ENCODE peak calls at places on chromosomes 3 and 15, in nine cellular contexts. F, Q, N, G, Z, W, D, C and S are unnamed samples.

GRCh38 chr3:177569823-177570657 is 372.8 kb upstream of the TBL1XR1 start:
- DNase-seq in F (no peak), N (no peak), Q (no peak), G (no peak), W (no peak), C (peak; percentile 25), Z (no peak), D (no peak), S (no peak)

GRCh38 chr3:73509812-73510211 is 114.9 kb downstream of the PDZRN3 start:
- DNase-seq in Q (no peak), W (no peak), D (no peak), F (no peak), Z (no peak), N (no peak), C (no peak), G (no peak), S (no peak)

GRCh38 chr3:66957357-66957756 is 40.8 kb upstream of the KBTBD8 start:
- DNase-seq in Q (no peak), W (no peak), Z (no peak), D (no peak), F (no peak), C (no peak), G (no peak), N (no peak), S (no peak)

GRCh38 chr3:55128201-55128870 is 200.5 kb upstream of the LRTM1 start:
- DNase-seq in Z (peak; percentile 70), W (no peak), N (no peak), G (no peak), F (no peak), C (peak; percentile 84), Q (no peak), D (no peak), S (peak; percentile 44)

GRCh38 chr15:87032291-87032690 is 952.6 kb downstream of the AGBL1 start:
- DNase-seq in C (no peak), Z (no peak), Q (no peak), W (no peak), D (no peak), G (no peak), N (no peak), F (no peak), S (no peak)

GRCh38 chr3:190883973-190884832 is 21.7 kb upstream of the GMNC start:
- DNase-seq in G (peak; percentile 37), C (peak; percentile 78), Q (peak; percentile 54), F (peak; percentile 54), W (peak; percentile 8), N (no peak), D (no peak), Z (peak; percentile 73), S (peak; percentile 65)

GRCh38 chr3:183439510-183439909 is 11.1 kb upstream of the MCF2L2 start:
- DNase-seq in C (peak; percentile 45), Z (no peak), N (no peak), G (no peak), Q (no peak), F (no peak), D (no peak), W (no peak), S (no peak)

GRCh38 chr15:89494941-89495637 is 1.3 kb downstream of the RHCG start:
- DNase-seq in G (no peak), Q (peak; percentile 62), W (peak; percentile 45), Z (no peak), N (no peak), D (peak; percentile 27), C (peak; percentile 42), F (no peak), S (no peak)

GRCh38 chr3:13215940-13216546 is 142.8 kb upstream of the IQSEC1 start:
- DNase-seq in W (no peak), C (peak; percentile 51), G (no peak), F (peak; percentile 31), Q (peak; percentile 68), N (no peak), D (no peak), Z (peak; percentile 60), S (peak; percentile 46)

GRCh38 chr3:10389995-10390394 is 69.1 kb upstream of the SEC13 start:
- DNase-seq in W (no peak), N (no peak), D (no peak), G (no peak), Q (no peak), C (no peak), F (no peak), Z (no peak), S (no peak)

GRCh38 chr3:195897853-195898415 is 10.4 kb downstream of the TNK2 start:
- DNase-seq in F (no peak), Q (no peak), C (no peak), D (no peak), Z (no peak), N (peak; percentile 36), W (no peak), G (no peak), S (no peak)

GRCh38 chr3:23103764-23104163 is 99.4 kb upstream of the UBE2E2 start:
- DNase-seq in G (no peak), Q (no peak), N (no peak), C (no peak), Z (no peak), W (no peak), F (no peak), D (no peak), S (no peak)

GRCh38 chr3:190366145-190366544 is 21.8 kb upstream of the CLDN16 start:
- DNase-seq in Z (no peak), D (no peak), G (no peak), F (no peak), W (no peak), N (no peak), Q (no peak), C (peak; percentile 53), S (no peak)

GRCh38 chr15:69133862-69134519 is 26.4 kb upstream of the GLCE start:
- DNase-seq in D (no peak), G (no peak), F (no peak), N (no peak), Z (no peak), W (no peak), C (no peak), Q (no peak), S (no peak)

DNA sequence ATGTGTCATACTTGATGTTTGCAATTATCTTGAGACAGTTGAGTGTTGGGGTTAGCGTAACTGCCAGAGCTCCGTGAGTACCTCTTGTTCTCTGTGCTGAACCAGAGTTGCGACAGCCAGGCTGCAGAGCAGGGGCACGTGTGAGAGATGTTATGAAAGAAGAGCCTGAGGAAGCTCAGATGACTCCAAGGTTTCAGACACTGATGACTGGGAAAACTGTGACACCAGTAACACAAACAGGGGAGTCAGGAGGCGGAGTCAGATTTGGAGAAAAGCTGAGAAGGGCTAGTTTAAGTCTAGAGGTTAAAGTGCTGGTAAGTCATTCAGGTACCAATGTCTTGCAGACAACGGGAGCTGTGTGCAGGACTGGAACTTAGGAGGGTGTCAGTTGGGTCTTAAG is 45.0 kb downstream of the BLM start:
- DNase-seq in W (no peak), C (peak; percentile 88), D (peak; percentile 87), G (peak; percentile 77), N (no peak), F (no peak), Z (peak; percentile 11), Q (no peak), S (peak; percentile 25)
- H3K4me3 ChIP-seq in W (no peak overlapping the region), C (no peak overlapping the region), D (no peak overlapping the region), G (no peak overlapping the region), N (no peak overlapping the region), F (no peak overlapping the region), Z (no peak overlapping the region), Q (no peak overlapping the region), S (no peak overlapping the region)

DNA sequence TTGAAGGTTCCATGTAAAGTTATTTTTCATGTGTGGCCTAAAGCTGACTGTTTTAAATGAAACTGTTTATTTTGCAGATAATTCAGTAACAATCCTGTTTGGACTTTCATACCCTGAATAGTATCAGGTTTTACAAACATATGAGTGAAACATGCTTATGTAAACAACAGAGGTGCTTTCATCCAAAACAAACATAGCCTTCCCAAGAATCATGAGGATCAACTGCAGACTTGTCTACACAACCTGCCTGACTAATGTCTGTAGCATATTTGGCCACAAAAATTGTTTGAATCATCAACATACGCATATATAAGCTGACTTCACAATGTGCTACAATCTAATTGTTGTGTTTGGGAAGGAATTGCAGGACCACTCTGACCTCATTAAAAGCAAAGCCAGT is 190.4 kb downstream of the DIPK2A start:
- DNase-seq in N (no peak), W (no peak), G (no peak), Q (peak; percentile 67), D (no peak), F (no peak), C (peak; percentile 95), Z (peak; percentile 51), S (peak; percentile 89)
- H3K4me3 ChIP-seq in N (no peak overlapping the region), W (no peak overlapping the region), G (no peak overlapping the region), Q (no peak overlapping the region), D (no peak overlapping the region), F (no peak overlapping the region), C (no peak overlapping the region), Z (no peak overlapping the region), S (no peak overlapping the region)

GRCh38 chr3:143118630-143119008 is 952 bp upstream of the CHST2 start:
- DNase-seq in W (peak; percentile 19), C (no peak), D (no peak), F (no peak), G (no peak), N (no peak), Z (no peak), Q (no peak), S (no peak)
- H3K4me3 ChIP-seq in W (peak overlapping the region; percentile 89), C (peak overlapping the region; percentile 94), D (peak overlapping the region; percentile 64), F (peak overlapping the region; percentile 63), G (no peak overlapping the region), N (peak overlapping the region; percentile 97), Z (peak overlapping the region; percentile 82), Q (peak overlapping the region; percentile 70), S (peak overlapping the region; percentile 89)

GRCh38 chr3:57019057-57019456 is 41.4 kb upstream of the SPATA12 start:
- DNase-seq in W (no peak), D (no peak), F (no peak), Z (no peak), G (no peak), N (no peak), Q (no peak), C (no peak), S (no peak)
- H3K4me3 ChIP-seq in W (no peak overlapping the region), D (no peak overlapping the region), F (no peak overlapping the region), Z (no peak overlapping the region), G (no peak overlapping the region), N (no peak overlapping the region), Q (no peak overlapping the region), C (no peak overlapping the region), S (no peak overlapping the region)

GRCh38 chr3:8769088-8769822 is at the start of gene OXTR:
- DNase-seq in W (peak; percentile 91), D (no peak), Z (peak; percentile 86), G (no peak), C (peak; percentile 81), N (peak; percentile 68), Q (peak; percentile 66), F (no peak), S (peak; percentile 79)
- H3K4me3 ChIP-seq in W (no peak within 1 kb of the TSS), D (peak within 1 kb of the TSS; percentile 45), Z (peak within 1 kb of the TSS; percentile 58), G (no peak within 1 kb of the TSS), C (peak within 1 kb of the TSS; percentile 52), N (peak within 1 kb of the TSS; percentile 75), Q (peak within 1 kb of the TSS; percentile 52), F (no peak within 1 kb of the TSS), S (peak within 1 kb of the TSS; percentile 60)